ENCODE peak calls at places on chromosomes 3 and 15, in four cellular contexts. One of them, this sample, is unnamed.

GRCh38 chr15:76996526-76997401 is 1.8 kb downstream of the PSTPIP1 start:
- DNase-seq in K562: no peak
- DNase-seq in SK-N-SH: peak
- DNase-seq in HepG2: no peak
- DNase-seq in this sample: no peak

GRCh38 chr3:124759666-124760401 is 29.6 kb downstream of the UMPS start:
- DNase-seq in HepG2: no peak
- DNase-seq in SK-N-SH: no peak
- DNase-seq in K562: no peak
- DNase-seq in this sample: no peak

GRCh38 chr15:65766422-65767263 is 25.4 kb downstream of the DENND4A start:
- DNase-seq in HepG2: peak
- DNase-seq in K562: no peak
- DNase-seq in SK-N-SH: no peak
- DNase-seq in this sample: no peak

GRCh38 chr3:197308591-197308990 is 10.2 kb upstream of the DLG1 start:
- DNase-seq in K562: no peak
- DNase-seq in SK-N-SH: no peak
- DNase-seq in HepG2: no peak
- DNase-seq in this sample: no peak

GRCh38 chr3:123385072-123385471 is 63.8 kb downstream of the ADCY5 start:
- DNase-seq in K562: no peak
- DNase-seq in SK-N-SH: no peak
- DNase-seq in HepG2: no peak
- DNase-seq in this sample: no peak

GRCh38 chr15:62060116-62060895 is at the start of gene VPS13C:
- DNase-seq in SK-N-SH: peak
- DNase-seq in K562: peak
- DNase-seq in HepG2: peak
- DNase-seq in this sample: peak

GRCh38 chr15:34682673-34683072 is 72.1 kb downstream of the GJD2 start:
- DNase-seq in K562: no peak
- DNase-seq in HepG2: no peak
- DNase-seq in SK-N-SH: no peak
- DNase-seq in this sample: no peak

GRCh38 chr3:65953881-65954733 is 84.6 kb downstream of the MAGI1 start:
- DNase-seq in SK-N-SH: no peak
- DNase-seq in HepG2: peak
- DNase-seq in K562: no peak
- DNase-seq in this sample: no peak

GRCh38 chr15:45732544-45733130 is 97.8 kb downstream of the SQOR start:
- DNase-seq in K562: no peak
- DNase-seq in SK-N-SH: peak
- DNase-seq in HepG2: no peak
- DNase-seq in this sample: no peak

GRCh38 chr15:90617171-90617570 is 87.4 kb downstream of the CRTC3 start:
- DNase-seq in HepG2: no peak
- DNase-seq in K562: no peak
- DNase-seq in SK-N-SH: no peak
- DNase-seq in this sample: no peak

GRCh38 chr15:63517614-63518013 is 13.2 kb downstream of the USP3 start:
- DNase-seq in SK-N-SH: no peak
- DNase-seq in K562: no peak
- DNase-seq in HepG2: no peak
- DNase-seq in this sample: no peak

GRCh38 chr3:160225181-160226025 is at the start of gene C3orf80:
- DNase-seq in HepG2: peak
- DNase-seq in SK-N-SH: peak
- DNase-seq in K562: peak
- DNase-seq in this sample: no peak

GRCh38 chr15:95596487-95596886 is 734.0 kb upstream of the NR2F2 start:
- DNase-seq in SK-N-SH: no peak
- DNase-seq in HepG2: no peak
- DNase-seq in K562: no peak
- DNase-seq in this sample: no peak

GRCh38 chr3:37990527-37990926 is at the start of gene VILL:
- DNase-seq in HepG2: no peak
- DNase-seq in K562: no peak
- DNase-seq in SK-N-SH: no peak
- DNase-seq in this sample: no peak

GRCh38 chr3:188693435-188693834 is 478.3 kb upstream of the TPRG1 start:
- DNase-seq in SK-N-SH: no peak
- DNase-seq in K562: no peak
- DNase-seq in HepG2: no peak
- DNase-seq in this sample: no peak

GRCh38 chr3:11434697-11435096 is 162.5 kb downstream of the ATG7 start:
- DNase-seq in HepG2: no peak
- DNase-seq in SK-N-SH: no peak
- DNase-seq in K562: no peak
- DNase-seq in this sample: no peak
- TF ChIP-seq NFIC in HepG2: no peak
- TF ChIP-seq NFIC in SK-N-SH: no peak
- TF ChIP-seq NFIC in K562: no peak
- TF ChIP-seq NFIC in this sample: no peak

DNA sequence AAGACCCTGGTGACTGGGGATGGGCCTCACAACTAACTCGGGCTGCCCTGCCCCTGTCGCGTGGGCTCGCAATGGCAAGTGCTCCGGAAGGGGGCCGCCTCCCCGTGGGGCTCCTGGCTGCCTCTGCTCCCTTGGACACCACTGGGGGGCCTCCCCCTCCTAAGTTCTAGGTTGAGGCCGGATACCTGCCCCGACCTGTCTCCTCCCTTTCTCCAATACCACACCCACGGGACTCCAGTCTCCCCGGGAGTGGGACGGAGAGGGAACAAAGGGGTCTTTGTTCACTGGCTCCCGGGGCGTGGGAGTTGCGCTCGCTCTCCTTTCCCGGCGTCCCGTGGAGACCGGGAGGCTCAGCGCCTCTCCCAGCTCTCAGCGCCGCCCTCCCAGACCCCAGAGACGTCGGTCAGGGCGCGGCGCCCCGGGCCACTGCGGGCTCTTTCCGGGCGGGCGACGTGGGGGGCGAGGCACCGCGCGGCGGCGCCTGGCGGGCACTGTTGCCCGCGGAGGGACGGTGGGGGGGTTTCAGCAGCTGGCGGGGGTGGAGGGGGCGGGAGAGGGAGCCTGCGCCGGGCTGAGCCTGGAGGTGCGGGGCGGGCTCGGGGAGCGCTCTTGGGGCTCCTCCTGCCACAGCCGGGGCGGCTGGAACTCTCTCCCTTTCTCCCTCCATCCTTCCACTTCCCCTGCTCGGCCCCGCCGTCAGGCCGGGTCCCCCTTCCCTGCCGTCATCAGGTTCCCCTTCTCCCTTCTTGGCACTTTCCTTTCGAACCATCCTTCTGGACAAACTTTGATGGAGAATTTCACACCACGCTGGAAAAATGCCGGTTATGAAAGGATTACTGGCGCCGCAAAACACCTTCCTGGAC is at the start of gene KCNH8:
- DNase-seq in SK-N-SH: peak
- DNase-seq in HepG2: no peak
- DNase-seq in K562: peak
- DNase-seq in this sample: no peak
- TF ChIP-seq NFIC in SK-N-SH: no peak
- TF ChIP-seq NFIC in HepG2: no peak
- TF ChIP-seq NFIC in K562: no peak
- TF ChIP-seq NFIC in this sample: no peak

GRCh38 chr3:17891139-17891850 is 148.9 kb upstream of the TBC1D5 start:
- DNase-seq in SK-N-SH: no peak
- DNase-seq in HepG2: no peak
- DNase-seq in K562: no peak
- DNase-seq in this sample: no peak
- TF ChIP-seq NFIC in SK-N-SH: no peak
- TF ChIP-seq NFIC in HepG2: no peak
- TF ChIP-seq NFIC in K562: no peak
- TF ChIP-seq NFIC in this sample: no peak

DNA sequence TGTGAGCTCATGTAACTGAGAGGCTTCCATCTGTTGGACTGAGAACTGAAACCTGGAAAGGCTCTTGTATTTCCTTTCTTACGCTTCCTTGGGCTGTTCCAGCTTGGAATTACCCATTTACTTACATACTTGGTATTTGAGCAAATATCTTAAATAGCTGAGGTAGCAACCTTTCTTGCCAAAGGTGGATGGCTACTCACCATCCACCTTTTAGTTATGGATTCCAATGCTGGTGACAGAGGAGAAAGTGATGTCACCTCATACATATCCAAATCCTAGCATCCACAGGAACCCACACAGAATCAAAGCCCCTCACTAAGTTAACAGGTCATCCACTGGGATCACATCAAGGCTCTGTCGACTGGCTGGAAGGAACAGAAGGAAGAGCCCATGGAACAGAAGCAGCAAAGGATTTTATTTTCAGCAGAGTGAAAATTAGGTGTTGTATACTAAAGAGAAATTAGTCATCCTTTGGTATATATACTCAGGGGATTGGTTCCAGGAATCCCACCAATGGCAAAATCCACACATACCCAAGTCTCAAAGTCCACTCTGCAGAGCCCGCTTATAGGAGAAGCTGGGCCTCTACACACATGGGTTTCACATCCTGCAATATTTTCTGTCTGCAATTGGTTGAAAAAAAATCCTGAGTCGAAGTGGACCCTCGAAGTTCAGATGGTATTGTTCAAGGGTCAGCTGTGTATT is 20.7 kb downstream of the VGLL4 start:
- DNase-seq in K562: no peak
- DNase-seq in HepG2: peak
- DNase-seq in SK-N-SH: no peak
- DNase-seq in this sample: no peak
- TF ChIP-seq NFIC in K562: no peak
- TF ChIP-seq NFIC in HepG2: no peak
- TF ChIP-seq NFIC in SK-N-SH: no peak
- TF ChIP-seq NFIC in this sample: no peak

DNA sequence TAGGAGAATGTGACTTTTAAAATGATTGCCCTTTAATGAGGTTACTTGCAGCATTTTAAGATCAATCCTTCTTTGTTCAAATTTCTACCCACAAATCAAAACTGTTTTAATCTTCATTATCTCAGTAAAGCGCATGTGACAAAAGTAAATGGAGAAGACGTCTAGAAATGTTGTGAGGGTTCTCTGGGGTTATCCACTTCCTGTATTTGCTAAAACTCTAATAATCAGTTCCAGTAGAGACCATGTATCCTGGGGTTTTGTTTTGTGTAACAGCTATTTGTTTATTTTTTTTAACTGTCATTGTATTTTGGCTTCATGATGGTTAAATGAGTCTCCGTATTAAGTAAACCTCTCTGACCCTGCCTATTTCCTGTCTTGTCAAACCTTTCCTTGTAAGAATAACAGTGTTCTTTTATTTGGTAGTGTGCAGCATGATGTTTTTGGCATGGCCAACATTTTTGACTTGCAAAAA is 27.5 kb downstream of the DUT start:
- DNase-seq in HepG2: no peak
- DNase-seq in SK-N-SH: no peak
- DNase-seq in K562: no peak
- DNase-seq in this sample: no peak
- TF ChIP-seq NFIC in HepG2: no peak
- TF ChIP-seq NFIC in SK-N-SH: no peak
- TF ChIP-seq NFIC in K562: no peak
- TF ChIP-seq NFIC in this sample: no peak

DNA sequence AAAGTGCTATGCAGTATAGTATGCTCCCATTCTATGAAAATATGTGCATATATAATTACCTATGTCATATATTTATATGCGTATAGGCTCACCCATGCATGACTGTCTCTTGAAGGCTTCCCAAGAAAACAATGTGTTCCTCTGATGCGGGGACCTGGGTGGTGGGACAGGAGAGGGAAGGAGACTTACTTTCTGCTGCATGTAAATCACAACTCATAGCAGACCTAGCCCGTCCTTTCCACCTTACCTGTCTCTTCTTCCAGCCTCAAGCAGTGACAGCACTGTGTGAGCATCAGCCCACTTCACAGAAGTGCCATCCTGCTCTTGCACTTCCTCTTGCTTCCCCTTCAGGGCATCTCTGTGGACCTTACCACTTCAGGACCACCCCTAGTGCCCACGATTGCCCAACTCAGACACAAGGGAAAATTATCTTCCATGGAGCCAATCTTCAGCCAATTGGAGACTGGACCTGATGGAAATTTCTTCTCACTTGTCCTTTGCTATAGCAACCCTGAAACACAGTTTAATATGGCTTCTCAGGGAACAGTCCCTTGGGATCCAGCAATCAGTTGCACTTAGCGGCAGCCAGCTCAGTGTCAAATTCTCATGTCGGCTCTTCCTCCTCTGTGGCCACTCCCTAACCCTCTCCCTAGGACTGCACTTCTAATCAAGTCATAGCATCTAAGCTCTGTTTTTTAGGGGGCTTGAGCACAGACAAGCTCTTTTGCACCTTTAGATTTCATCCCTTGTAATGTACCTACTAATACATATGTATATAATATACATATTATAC is 250.2 kb upstream of the TLE3 start:
- DNase-seq in SK-N-SH: no peak
- DNase-seq in HepG2: no peak
- DNase-seq in K562: no peak
- DNase-seq in this sample: no peak
- TF ChIP-seq NFIC in SK-N-SH: no peak
- TF ChIP-seq NFIC in HepG2: no peak
- TF ChIP-seq NFIC in K562: no peak
- TF ChIP-seq NFIC in this sample: no peak

GRCh38 chr3:32696523-32696922 is 11.5 kb downstream of the CNOT10 start:
- DNase-seq in K562: no peak
- DNase-seq in HepG2: no peak
- DNase-seq in SK-N-SH: no peak
- DNase-seq in this sample: no peak

GRCh38 chr3:32700244-32700643 is 15.3 kb downstream of the CNOT10 start:
- DNase-seq in K562: no peak
- DNase-seq in HepG2: no peak
- DNase-seq in SK-N-SH: no peak
- DNase-seq in this sample: no peak

GRCh38 chr3:32705232-32705631 is 20.2 kb downstream of the CNOT10 start:
- DNase-seq in SK-N-SH: peak
- DNase-seq in K562: peak
- DNase-seq in HepG2: no peak
- DNase-seq in this sample: no peak

GRCh38 chr3:32703491-32703968 is 18.5 kb downstream of the CNOT10 start:
- DNase-seq in SK-N-SH: no peak
- DNase-seq in HepG2: peak
- DNase-seq in K562: no peak
- DNase-seq in this sample: no peak

GRCh38 chr3:32699429-32699828 is 14.4 kb downstream of the CNOT10 start:
- DNase-seq in SK-N-SH: no peak
- DNase-seq in HepG2: no peak
- DNase-seq in K562: peak
- DNase-seq in this sample: no peak
- TF ChIP-seq NFIC in SK-N-SH: no peak
- TF ChIP-seq NFIC in HepG2: no peak
- TF ChIP-seq NFIC in K562: no peak
- TF ChIP-seq NFIC in this sample: no peak

GRCh38 chr3:47669026-47669749 is 90.5 kb upstream of the CSPG5 start:
- DNase-seq in SK-N-SH: no peak
- DNase-seq in HepG2: no peak
- DNase-seq in K562: no peak
- DNase-seq in this sample: no peak
- TF ChIP-seq NFIC in SK-N-SH: no peak
- TF ChIP-seq NFIC in HepG2: no peak
- TF ChIP-seq NFIC in K562: no peak
- TF ChIP-seq NFIC in this sample: no peak

This sample was measured in GM12878.